ENCODE peak calls at places on chromosomes 7 and 10, in four cellular contexts. K is psoas muscle, G is NCI-H1930, W is HT-29. Y is an unnamed sample.

GRCh38 chr7:82194011-82194410 is 249.6 kb downstream of the CACNA2D1 start:
- DNase-seq in K (no peak), W (no peak), G (no peak), Y (no peak)

GRCh38 chr10:6511347-6511746 is 68.7 kb downstream of the PRKCQ start:
- DNase-seq in W (no peak), K (no peak), G (no peak), Y (no peak)

GRCh38 chr10:18312385-18313145 is 172.3 kb downstream of the CACNB2 start:
- DNase-seq in K (no peak), W (peak; percentile 32), G (no peak), Y (no peak)

GRCh38 chr7:108653526-108653925 is 83.9 kb downstream of the DNAJB9 start:
- DNase-seq in K (no peak), W (no peak), G (no peak), Y (no peak)

GRCh38 chr10:124558339-124558685 is 96.7 kb downstream of the LHPP start:
- DNase-seq in G (no peak), W (no peak), K (no peak), Y (no peak)

GRCh38 chr10:34449836-34450235 is 365.3 kb downstream of the PARD3 start:
- DNase-seq in W (no peak), K (no peak), G (no peak), Y (no peak)

GRCh38 chr7:94348142-94348541 is 46.6 kb upstream of the COL1A2 start:
- DNase-seq in G (no peak), K (no peak), W (no peak), Y (peak; percentile 43)

GRCh38 chr10:97534746-97535367 is 36.1 kb downstream of the UBTD1 start:
- DNase-seq in K (peak; percentile 75), W (peak; percentile 60), G (no peak), Y (peak; percentile 22)

GRCh38 chr7:73482746-73483145 is 39.3 kb downstream of the BAZ1B start:
- DNase-seq in G (no peak), K (no peak), W (no peak), Y (no peak)

Y was measured in heart left ventricle.